ENCODE peak calls at places on chromosomes 7 and 10, in five cellular contexts. S, L, N, T and Z are unnamed samples.
A peak's percentile ranks its signal among the peaks of the same experiment; 100 is the strongest.

GRCh38 chr7:39565538-39565937 is 666 bp upstream of the YAE1 start:
- DNase-seq in S (no peak), L (no peak), N (no peak), T (no peak), Z (no peak)

GRCh38 chr7:142669074-142669654 is 80.1 kb upstream of the PRSS1 start:
- DNase-seq in S (no peak), L (no peak), N (no peak), T (peak; percentile 11), Z (no peak)

GRCh38 chr10:126012485-126012884 is 116.1 kb downstream of the FANK1 start:
- DNase-seq in S (no peak), L (no peak), N (no peak), T (peak; percentile 36), Z (no peak)

GRCh38 chr7:64795176-64795575 is 948 bp downstream of the ZNF138 start:
- DNase-seq in S (no peak), L (no peak), N (no peak), T (no peak), Z (no peak)

GRCh38 chr10:22617516-22617915 is 96.9 kb downstream of the PIP4K2A start:
- DNase-seq in S (no peak), L (no peak), N (no peak), T (no peak), Z (no peak)

GRCh38 chr10:34995925-34996324 is 94.2 kb downstream of the CUL2 start:
- DNase-seq in S (no peak), L (no peak), N (no peak), T (no peak), Z (no peak)

GRCh38 chr7:100975391-100975821 is 6.0 kb downstream of the MUC12 start:
- DNase-seq in S (no peak), L (no peak), N (peak; percentile 73), T (no peak), Z (no peak)

GRCh38 chr10:3852147-3852904 is 67.3 kb upstream of the KLF6 start:
- DNase-seq in S (peak; percentile 97), L (peak; percentile 88), N (peak; percentile 88), T (peak; percentile 96), Z (peak; percentile 84)

GRCh38 chr7:156017916-156018700 is 205.8 kb upstream of the SHH start:
- DNase-seq in S (no peak), L (no peak), N (no peak), T (no peak), Z (peak; percentile 36)

GRCh38 chr10:107686095-107686494 is 521.6 kb upstream of the SORCS1 start:
- DNase-seq in S (no peak), L (no peak), N (peak; percentile 15), T (no peak), Z (no peak)

GRCh38 chr7:103593691-103594090 is 147.7 kb upstream of the SLC26A5 start:
- DNase-seq in S (no peak), L (peak; percentile 28), N (no peak), T (no peak), Z (no peak)

GRCh38 chr10:110858297-110858934 is 13.3 kb upstream of the PDCD4 start:
- DNase-seq in S (no peak), L (no peak), N (peak; percentile 66), T (no peak), Z (no peak)

GRCh38 chr7:95602421-95602820 is 6.1 kb upstream of the PDK4 start:
- DNase-seq in S (no peak), L (no peak), N (no peak), T (no peak), Z (no peak)

GRCh38 chr7:1520574-1521234 is 9.8 kb upstream of the MAFK start:
- DNase-seq in S (no peak), L (no peak), N (no peak), T (peak; percentile 99), Z (no peak)

GRCh38 chr10:78381072-78381471 is 347.4 kb downstream of the RPS24 start:
- DNase-seq in S (no peak), L (no peak), N (no peak), T (no peak), Z (no peak)

GRCh38 chr10:63707254-63707910 is 186.2 kb downstream of the REEP3 start:
- DNase-seq in S (peak; percentile 56), L (peak; percentile 98), N (no peak), T (peak; percentile 97), Z (no peak)

GRCh38 chr10:72007246-72007892 is 43.2 kb downstream of the CHST3 start:
- DNase-seq in S (no peak), L (no peak), N (no peak), T (no peak), Z (no peak)

GRCh38 chr7:15489383-15489782 is 72.4 kb downstream of the AGMO start:
- DNase-seq in S (no peak), L (no peak), N (no peak), T (no peak), Z (no peak)

GRCh38 chr7:1246170-1246870 is 13.6 kb downstream of the UNCX start:
- DNase-seq in S (no peak), L (no peak), N (no peak), T (no peak), Z (no peak)

GRCh38 chr10:113415246-113415645 is 137.6 kb upstream of the HABP2 start:
- DNase-seq in S (no peak), L (no peak), N (no peak), T (no peak), Z (no peak)

GRCh38 chr10:113644185-113645120 is 19.4 kb downstream of the NRAP start:
- DNase-seq in S (no peak), L (no peak), N (peak; percentile 36), T (peak; percentile 31), Z (no peak)

GRCh38 chr10:52455095-52455494 is 141.0 kb downstream of the DKK1 start:
- DNase-seq in S (no peak), L (no peak), N (no peak), T (no peak), Z (no peak)